ENCODE peak calls at places on chromosomes 6 and 20, in four cellular contexts. One of them, this sample, is unnamed.

GRCh38 chr6:71465096-71465495 is 176.5 kb downstream of the OGFRL1 start:
- DNase-seq in BE2C: no peak
- DNase-seq in breast epithelium: no peak
- DNase-seq in brain microvascular endothelial cell: no peak
- DNase-seq in this sample: no peak

GRCh38 chr6:156791261-156791850 is 14.2 kb downstream of the ARID1B start:
- DNase-seq in brain microvascular endothelial cell: peak; percentile 39
- DNase-seq in breast epithelium: no peak
- DNase-seq in BE2C: peak; percentile 43
- DNase-seq in this sample: no peak

GRCh38 chr20:37308098-37309050 is 18.9 kb downstream of the MANBAL start:
- DNase-seq in BE2C: no peak
- DNase-seq in breast epithelium: no peak
- DNase-seq in brain microvascular endothelial cell: no peak
- DNase-seq in this sample: no peak

GRCh38 chr20:43188234-43188653 is 1.5 kb downstream of the PTPRT start:
- DNase-seq in breast epithelium: no peak
- DNase-seq in brain microvascular endothelial cell: no peak
- DNase-seq in BE2C: no peak
- DNase-seq in this sample: no peak

GRCh38 chr6:54335871-54336270 is 27.6 kb downstream of the TINAG start:
- DNase-seq in breast epithelium: no peak
- DNase-seq in BE2C: no peak
- DNase-seq in brain microvascular endothelial cell: peak; percentile 81
- DNase-seq in this sample: no peak

GRCh38 chr20:53028337-53029007 is 56.3 kb downstream of the TSHZ2 start:
- DNase-seq in breast epithelium: no peak
- DNase-seq in BE2C: no peak
- DNase-seq in brain microvascular endothelial cell: no peak
- DNase-seq in this sample: no peak

GRCh38 chr20:51373713-51374481 is 168.6 kb downstream of the NFATC2 start:
- DNase-seq in BE2C: no peak
- DNase-seq in breast epithelium: no peak
- DNase-seq in brain microvascular endothelial cell: peak; percentile 83
- DNase-seq in this sample: no peak

GRCh38 chr6:28171271-28171670 is 29.6 kb downstream of the ZKSCAN8 start:
- DNase-seq in brain microvascular endothelial cell: no peak
- DNase-seq in BE2C: no peak
- DNase-seq in breast epithelium: no peak
- DNase-seq in this sample: no peak

GRCh38 chr6:101163611-101164010 is 229.9 kb upstream of the GRIK2 start:
- DNase-seq in breast epithelium: no peak
- DNase-seq in BE2C: no peak
- DNase-seq in brain microvascular endothelial cell: no peak
- DNase-seq in this sample: no peak

GRCh38 chr20:47124235-47124717 is 229.6 kb downstream of the EYA2 start:
- DNase-seq in breast epithelium: peak; percentile 56
- DNase-seq in brain microvascular endothelial cell: no peak
- DNase-seq in BE2C: no peak
- DNase-seq in this sample: no peak

GRCh38 chr6:112802154-112802553 is 455.0 kb downstream of the RFPL4B start:
- DNase-seq in brain microvascular endothelial cell: peak; percentile 59
- DNase-seq in BE2C: no peak
- DNase-seq in breast epithelium: no peak
- DNase-seq in this sample: no peak

GRCh38 chr6:104613416-104614001 is 246.2 kb downstream of the HACE1 start:
- DNase-seq in BE2C: no peak
- DNase-seq in brain microvascular endothelial cell: peak; percentile 22
- DNase-seq in breast epithelium: no peak
- DNase-seq in this sample: no peak

GRCh38 chr6:155770856-155771255 is 315.2 kb upstream of the NOX3 start:
- DNase-seq in brain microvascular endothelial cell: no peak
- DNase-seq in breast epithelium: no peak
- DNase-seq in BE2C: no peak
- DNase-seq in this sample: no peak

GRCh38 chr6:34027445-34027936 is 118.4 kb downstream of the GRM4 start:
- DNase-seq in brain microvascular endothelial cell: no peak
- DNase-seq in breast epithelium: no peak
- DNase-seq in BE2C: peak; percentile 83
- DNase-seq in this sample: peak; percentile 66

GRCh38 chr20:62923669-62924566 is 2.4 kb downstream of the DIDO1 start:
- DNase-seq in breast epithelium: no peak
- DNase-seq in brain microvascular endothelial cell: no peak
- DNase-seq in BE2C: no peak
- DNase-seq in this sample: no peak

GRCh38 chr6:163331245-163331644 is 83.3 kb upstream of the QKI start:
- DNase-seq in BE2C: no peak
- DNase-seq in brain microvascular endothelial cell: no peak
- DNase-seq in breast epithelium: no peak
- DNase-seq in this sample: no peak

GRCh38 chr6:147752686-147753418 is 244.4 kb downstream of the SAMD5 start:
- DNase-seq in breast epithelium: no peak
- DNase-seq in BE2C: no peak
- DNase-seq in brain microvascular endothelial cell: no peak
- DNase-seq in this sample: no peak

GRCh38 chr6:5490495-5491069 is 229.3 kb downstream of the FARS2 start:
- DNase-seq in breast epithelium: no peak
- DNase-seq in brain microvascular endothelial cell: no peak
- DNase-seq in BE2C: peak; percentile 55
- DNase-seq in this sample: no peak

GRCh38 chr20:63498950-63499332 is at the start of gene EEF1A2:
- DNase-seq in brain microvascular endothelial cell: no peak
- DNase-seq in BE2C: peak; percentile 82
- DNase-seq in breast epithelium: no peak
- DNase-seq in this sample: no peak

GRCh38 chr20:48096957-48097890 is 311.9 kb upstream of the SULF2 start:
- DNase-seq in BE2C: no peak
- DNase-seq in brain microvascular endothelial cell: no peak
- DNase-seq in breast epithelium: no peak
- DNase-seq in this sample: no peak

GRCh38 chr6:169157474-169158181 is 96.0 kb downstream of the THBS2 start:
- DNase-seq in brain microvascular endothelial cell: no peak
- DNase-seq in BE2C: no peak
- DNase-seq in breast epithelium: no peak
- DNase-seq in this sample: no peak

GRCh38 chr20:36154696-36155628 is at the start of gene EPB41L1:
- DNase-seq in brain microvascular endothelial cell: no peak
- DNase-seq in breast epithelium: no peak
- DNase-seq in BE2C: peak; percentile 37
- DNase-seq in this sample: no peak

GRCh38 chr20:58466729-58467571 is 48.2 kb downstream of the APCDD1L start:
- DNase-seq in breast epithelium: no peak
- DNase-seq in BE2C: no peak
- DNase-seq in brain microvascular endothelial cell: no peak
- DNase-seq in this sample: no peak

GRCh38 chr20:34493646-34494045 is 22.6 kb upstream of the DYNLRB1 start:
- DNase-seq in BE2C: no peak
- DNase-seq in brain microvascular endothelial cell: no peak
- DNase-seq in breast epithelium: no peak
- DNase-seq in this sample: no peak

GRCh38 chr6:145842693-145843546 is 28.3 kb upstream of the FBXO30 start:
- DNase-seq in BE2C: peak; percentile 29
- DNase-seq in breast epithelium: no peak
- DNase-seq in brain microvascular endothelial cell: no peak
- DNase-seq in this sample: no peak

GRCh38 chr6:134938896-134939295 is 11.0 kb downstream of the ALDH8A1 start:
- DNase-seq in brain microvascular endothelial cell: no peak
- DNase-seq in breast epithelium: no peak
- DNase-seq in BE2C: no peak
- DNase-seq in this sample: no peak

GRCh38 chr6:87923389-87924050 is 124.1 kb upstream of the SPACA1 start:
- DNase-seq in breast epithelium: no peak
- DNase-seq in BE2C: no peak
- DNase-seq in brain microvascular endothelial cell: no peak
- DNase-seq in this sample: no peak

GRCh38 chr6:37783025-37783825 is 36.3 kb upstream of the ZFAND3 start:
- DNase-seq in brain microvascular endothelial cell: no peak
- DNase-seq in breast epithelium: no peak
- DNase-seq in BE2C: peak; percentile 85
- DNase-seq in this sample: no peak

GRCh38 chr6:37784585-37784967 is 35.0 kb upstream of the ZFAND3 start:
- DNase-seq in BE2C: peak; percentile 76
- DNase-seq in breast epithelium: no peak
- DNase-seq in brain microvascular endothelial cell: no peak
- DNase-seq in this sample: no peak

GRCh38 chr6:37785002-37785687 is 34.4 kb upstream of the ZFAND3 start:
- DNase-seq in breast epithelium: no peak
- DNase-seq in BE2C: no peak
- DNase-seq in brain microvascular endothelial cell: no peak
- DNase-seq in this sample: no peak

GRCh38 chr6:37785688-37786270 is 33.7 kb upstream of the ZFAND3 start:
- DNase-seq in BE2C: no peak
- DNase-seq in breast epithelium: no peak
- DNase-seq in brain microvascular endothelial cell: no peak
- DNase-seq in this sample: no peak

GRCh38 chr6:37783831-37784584 is 35.5 kb upstream of the ZFAND3 start:
- DNase-seq in BE2C: peak; percentile 52
- DNase-seq in breast epithelium: no peak
- DNase-seq in brain microvascular endothelial cell: peak; percentile 24
- DNase-seq in this sample: no peak
- TF ChIP-seq CTCF in BE2C: no peak
- TF ChIP-seq CTCF in breast epithelium: no peak
- TF ChIP-seq CTCF in brain microvascular endothelial cell: peak; percentile 13
- TF ChIP-seq CTCF in this sample: no peak

GRCh38 chr6:57221936-57222683 is at the start of gene RAB23:
- DNase-seq in BE2C: peak; percentile 88
- DNase-seq in breast epithelium: peak; percentile 62
- DNase-seq in brain microvascular endothelial cell: peak; percentile 67
- DNase-seq in this sample: peak; percentile 49

GRCh38 chr6:57220083-57220703 is 1.9 kb downstream of the RAB23 start:
- DNase-seq in brain microvascular endothelial cell: no peak
- DNase-seq in breast epithelium: no peak
- DNase-seq in BE2C: no peak
- DNase-seq in this sample: no peak

GRCh38 chr6:57224769-57225515 is 2.8 kb upstream of the RAB23 start:
- DNase-seq in BE2C: no peak
- DNase-seq in brain microvascular endothelial cell: no peak
- DNase-seq in breast epithelium: no peak
- DNase-seq in this sample: no peak

GRCh38 chr6:57222684-57223077 is 574 bp upstream of the RAB23 start:
- DNase-seq in brain microvascular endothelial cell: no peak
- DNase-seq in BE2C: no peak
- DNase-seq in breast epithelium: no peak
- DNase-seq in this sample: no peak

DNA sequence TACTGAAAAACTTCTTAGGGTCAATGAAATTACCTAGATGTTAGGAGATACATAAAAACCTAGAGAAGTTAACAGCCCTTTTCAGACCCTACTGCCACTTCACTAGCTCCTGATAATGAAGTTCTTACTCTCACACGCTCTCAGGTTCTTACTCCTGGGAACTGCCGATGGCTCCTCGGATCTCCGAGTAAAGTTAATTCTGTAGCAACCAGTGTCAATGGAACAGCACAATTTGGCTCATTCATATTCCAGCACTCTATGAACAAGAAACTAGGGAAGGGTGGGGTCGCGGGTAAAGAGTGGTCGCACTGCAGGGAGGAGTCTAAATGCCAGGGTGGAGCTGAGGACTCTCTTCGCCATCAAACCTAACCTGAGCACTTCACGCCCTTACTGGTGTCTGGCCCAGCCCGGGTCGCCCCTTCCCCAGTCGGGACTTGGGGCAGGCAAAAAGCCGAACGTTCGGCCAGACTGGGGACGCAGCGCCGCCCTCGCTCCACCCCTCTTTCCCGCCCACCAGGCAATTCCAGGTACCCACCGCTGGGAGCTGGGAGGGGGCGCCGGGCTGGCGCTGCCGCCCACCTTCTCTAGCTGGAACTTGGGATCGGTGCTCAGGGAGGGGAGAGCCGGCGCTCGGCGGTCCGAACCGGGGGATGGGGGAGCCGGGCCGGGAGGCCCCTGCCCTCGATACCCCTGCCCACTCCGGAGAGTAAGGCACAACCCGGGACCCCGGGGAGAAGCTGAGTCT is 744 bp downstream of the RAB23 start:
- DNase-seq in BE2C: peak; percentile 76
- DNase-seq in breast epithelium: peak; percentile 43
- DNase-seq in brain microvascular endothelial cell: peak; percentile 68
- DNase-seq in this sample: no peak
- TF ChIP-seq CTCF in BE2C: peak; percentile 23
- TF ChIP-seq CTCF in breast epithelium: peak; percentile 40
- TF ChIP-seq CTCF in brain microvascular endothelial cell: peak; percentile 66
- TF ChIP-seq CTCF in this sample: no peak

GRCh38 chr6:144223686-144224085 is 61.4 kb upstream of the UTRN start:
- DNase-seq in breast epithelium: no peak
- DNase-seq in brain microvascular endothelial cell: no peak
- DNase-seq in BE2C: no peak
- DNase-seq in this sample: no peak
- TF ChIP-seq CTCF in breast epithelium: no peak
- TF ChIP-seq CTCF in brain microvascular endothelial cell: no peak
- TF ChIP-seq CTCF in BE2C: no peak
- TF ChIP-seq CTCF in this sample: no peak

DNA sequence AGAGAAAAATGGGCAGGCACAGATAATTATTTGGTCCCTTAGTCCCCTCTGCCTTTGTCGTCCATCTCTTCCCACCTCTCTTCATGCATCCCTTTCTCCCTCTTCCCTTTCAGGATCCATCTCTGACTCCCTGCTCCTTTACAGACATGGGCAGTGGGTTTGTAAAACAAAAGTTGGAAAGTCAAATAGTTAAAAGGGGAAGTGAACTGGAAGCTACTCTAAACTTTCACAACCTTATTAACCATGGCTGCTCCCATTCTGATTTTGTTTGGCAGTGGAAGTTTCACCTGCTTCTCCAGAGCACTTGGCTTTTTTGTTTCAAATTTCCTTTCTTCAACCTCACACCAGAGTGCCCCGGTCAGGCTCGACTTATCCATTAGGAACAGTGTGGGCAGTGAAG is 1.2 kb downstream of the HLA-DQA2 start:
- DNase-seq in brain microvascular endothelial cell: no peak
- DNase-seq in BE2C: no peak
- DNase-seq in breast epithelium: no peak
- DNase-seq in this sample: no peak
- TF ChIP-seq CTCF in brain microvascular endothelial cell: no peak
- TF ChIP-seq CTCF in BE2C: no peak
- TF ChIP-seq CTCF in breast epithelium: no peak
- TF ChIP-seq CTCF in this sample: no peak

This sample was measured in D721Med.